ENCODE peak calls at places on chromosomes 6 and 20, in nine cellular contexts. Q is HEK293T; U is lower leg skin; M is choroid plexus epithelial cell; Y is PC-9; B is activated T-helper 1 cell treated with anti-CD3 and anti-CD28 coated beads, Interleukin-12 subunit alpha, Interleukin-12 subunit beta, Interleukin-2, Interleukin-4 antibody, amounts not matched to agents 30 ng/mL and 10 ng/mL and 1 ng/mL, durations not matched to agents 14 hours and 24 hours and 36 hours; D is progenitor cell of endocrine pancreas; Z is Caki2; X is NB4. H is an unnamed sample.

GRCh38 chr20:38303908-38304379 is at the start of gene BPI:
- DNase-seq in M (peak), D (no peak), B (no peak), Y (no peak), Q (no peak), X (peak), Z (no peak), U (no peak), H (no peak)

GRCh38 chr20:44650777-44651493 is 564 bp downstream of the ADA start:
- DNase-seq in D (no peak), X (peak), Z (no peak), Q (no peak), M (no peak), B (peak), Y (no peak), U (no peak), H (no peak)

GRCh38 chr6:131182991-131183425 is 47.7 kb downstream of the AKAP7 start:
- DNase-seq in U (no peak), Z (peak), Y (no peak), M (peak), X (peak), B (peak), Q (no peak), D (no peak), H (no peak)

GRCh38 chr6:137265574-137265973 is 46.4 kb upstream of the IFNGR1 start:
- DNase-seq in B (no peak), D (no peak), Z (no peak), U (no peak), Q (no peak), Y (no peak), X (no peak), M (peak), H (no peak)

GRCh38 chr6:169789944-169790927 is 38.8 kb downstream of the ERMARD start:
- DNase-seq in Q (peak), U (peak), B (peak), X (peak), Y (no peak), D (peak), Z (peak), M (peak), H (peak)

GRCh38 chr6:119902681-119903080 is 553.1 kb upstream of the MAN1A1 start:
- DNase-seq in Q (no peak), Y (no peak), Z (no peak), U (no peak), B (no peak), D (no peak), X (no peak), M (no peak), H (no peak)

GRCh38 chr20:35503841-35504460 is 25.5 kb downstream of the C20orf173 start:
- DNase-seq in Z (no peak), Q (no peak), D (no peak), Y (no peak), U (no peak), M (peak), X (no peak), B (no peak), H (no peak)

GRCh38 chr20:57660510-57661199 is 40.4 kb upstream of the ZBP1 start:
- DNase-seq in B (no peak), Q (no peak), M (no peak), D (no peak), Z (no peak), X (no peak), U (no peak), Y (no peak), H (no peak)

GRCh38 chr6:160301341-160301740 is 42.7 kb upstream of the SLC22A2 start:
- DNase-seq in U (no peak), Z (no peak), M (no peak), Y (no peak), D (no peak), Q (no peak), B (no peak), X (no peak), H (no peak)

GRCh38 chr20:49276895-49277785 is 717 bp downstream of the ZNFX1 start:
- DNase-seq in B (peak), Z (no peak), X (peak), M (no peak), U (peak), Y (no peak), Q (no peak), D (peak), H (no peak)

GRCh38 chr20:48825551-48825885 is 2.3 kb downstream of the PREX1 start:
- DNase-seq in Z (no peak), M (no peak), U (no peak), D (no peak), Y (no peak), X (no peak), B (no peak), Q (no peak), H (no peak)

GRCh38 chr20:24622856-24623255 is 153.4 kb downstream of the SYNDIG1 start:
- DNase-seq in X (no peak), M (peak), Q (no peak), U (no peak), Z (no peak), B (no peak), D (no peak), Y (no peak), H (no peak)

GRCh38 chr6:113412589-113413367 is 444.4 kb upstream of the MARCKS start:
- DNase-seq in Q (no peak), B (no peak), M (no peak), Z (no peak), X (no peak), U (no peak), Y (no peak), D (no peak), H (no peak)

GRCh38 chr6:9878535-9878934 is 536.3 kb downstream of the TFAP2A start:
- DNase-seq in M (no peak), Q (no peak), D (no peak), B (no peak), U (no peak), Y (no peak), Z (no peak), X (no peak), H (no peak)